ENCODE peak calls at places on chromosomes 16 and 17, in five cellular contexts. One of them, this sample, is unnamed.

GRCh38 chr16:86519649-86520316 is 9.5 kb downstream of the FOXF1 start:
- DNase-seq in T-cell: peak
- DNase-seq in adrenal gland: no peak
- DNase-seq in cardiac muscle cell: peak
- DNase-seq in HTR-8/SVneo: peak
- DNase-seq in this sample: no peak

GRCh38 chr17:73753751-73754496 is 109.7 kb upstream of the SDK2 start:
- DNase-seq in T-cell: no peak
- DNase-seq in adrenal gland: no peak
- DNase-seq in cardiac muscle cell: no peak
- DNase-seq in HTR-8/SVneo: no peak
- DNase-seq in this sample: no peak

GRCh38 chr17:55487727-55488436 is 23.4 kb downstream of the SMIM36 start:
- DNase-seq in T-cell: no peak
- DNase-seq in adrenal gland: no peak
- DNase-seq in HTR-8/SVneo: no peak
- DNase-seq in cardiac muscle cell: no peak
- DNase-seq in this sample: no peak

GRCh38 chr17:67647482-67647881 is 70.3 kb upstream of the NOL11 start:
- DNase-seq in cardiac muscle cell: no peak
- DNase-seq in T-cell: no peak
- DNase-seq in HTR-8/SVneo: no peak
- DNase-seq in adrenal gland: no peak
- DNase-seq in this sample: no peak

GRCh38 chr17:46885415-46885814 is 34.0 kb downstream of the WNT9B start:
- DNase-seq in cardiac muscle cell: no peak
- DNase-seq in adrenal gland: no peak
- DNase-seq in HTR-8/SVneo: no peak
- DNase-seq in T-cell: no peak
- DNase-seq in this sample: no peak

GRCh38 chr17:82003411-82004381 is 19.0 kb downstream of the CENPX start:
- DNase-seq in cardiac muscle cell: no peak
- DNase-seq in T-cell: no peak
- DNase-seq in adrenal gland: peak
- DNase-seq in HTR-8/SVneo: peak
- DNase-seq in this sample: no peak

GRCh38 chr17:64309710-64310109 is 46.6 kb upstream of the TEX2 start:
- DNase-seq in adrenal gland: no peak
- DNase-seq in HTR-8/SVneo: no peak
- DNase-seq in T-cell: no peak
- DNase-seq in cardiac muscle cell: no peak
- DNase-seq in this sample: no peak

GRCh38 chr17:46881015-46881414 is 29.6 kb downstream of the WNT9B start:
- DNase-seq in adrenal gland: no peak
- DNase-seq in HTR-8/SVneo: no peak
- DNase-seq in T-cell: no peak
- DNase-seq in cardiac muscle cell: no peak
- DNase-seq in this sample: no peak

GRCh38 chr16:88951989-88952388 is 25.0 kb downstream of the CBFA2T3 start:
- DNase-seq in T-cell: no peak
- DNase-seq in adrenal gland: no peak
- DNase-seq in HTR-8/SVneo: no peak
- DNase-seq in cardiac muscle cell: peak
- DNase-seq in this sample: no peak

GRCh38 chr16:81738831-81739496 is 40.1 kb upstream of the PLCG2 start:
- DNase-seq in adrenal gland: peak
- DNase-seq in T-cell: no peak
- DNase-seq in cardiac muscle cell: no peak
- DNase-seq in HTR-8/SVneo: no peak
- DNase-seq in this sample: peak

GRCh38 chr16:56589141-56590039 is at the start of gene MT3:
- DNase-seq in cardiac muscle cell: peak
- DNase-seq in T-cell: peak
- DNase-seq in HTR-8/SVneo: no peak
- DNase-seq in adrenal gland: peak
- DNase-seq in this sample: no peak

GRCh38 chr17:34579017-34579946 is at the start of gene TMEM132E:
- DNase-seq in HTR-8/SVneo: no peak
- DNase-seq in adrenal gland: no peak
- DNase-seq in T-cell: no peak
- DNase-seq in cardiac muscle cell: peak
- DNase-seq in this sample: no peak

GRCh38 chr16:1983544-1984346 is at the start of gene GFER:
- DNase-seq in HTR-8/SVneo: peak
- DNase-seq in adrenal gland: peak
- DNase-seq in T-cell: peak
- DNase-seq in cardiac muscle cell: peak
- DNase-seq in this sample: peak

GRCh38 chr16:6573577-6573976 is 759.1 kb upstream of the RBFOX1 start:
- DNase-seq in cardiac muscle cell: peak
- DNase-seq in adrenal gland: no peak
- DNase-seq in HTR-8/SVneo: no peak
- DNase-seq in T-cell: no peak
- DNase-seq in this sample: no peak

GRCh38 chr16:23835390-23836077 is at the start of gene PRKCB:
- DNase-seq in HTR-8/SVneo: no peak
- DNase-seq in adrenal gland: peak
- DNase-seq in T-cell: peak
- DNase-seq in cardiac muscle cell: peak
- DNase-seq in this sample: peak

GRCh38 chr16:69351309-69352027 is at the start of gene TMED6:
- DNase-seq in cardiac muscle cell: no peak
- DNase-seq in HTR-8/SVneo: no peak
- DNase-seq in adrenal gland: no peak
- DNase-seq in T-cell: no peak
- DNase-seq in this sample: no peak

GRCh38 chr16:15507299-15507958 is 73.0 kb downstream of the BMERB1 start:
- DNase-seq in T-cell: no peak
- DNase-seq in HTR-8/SVneo: no peak
- DNase-seq in adrenal gland: no peak
- DNase-seq in cardiac muscle cell: no peak
- DNase-seq in this sample: peak

GRCh38 chr16:53789159-53789558 is 85.2 kb downstream of the FTO start:
- DNase-seq in cardiac muscle cell: no peak
- DNase-seq in adrenal gland: no peak
- DNase-seq in T-cell: no peak
- DNase-seq in HTR-8/SVneo: no peak
- DNase-seq in this sample: no peak

GRCh38 chr16:46649571-46649970 is 28.4 kb upstream of the SHCBP1 start:
- DNase-seq in adrenal gland: no peak
- DNase-seq in HTR-8/SVneo: no peak
- DNase-seq in T-cell: no peak
- DNase-seq in cardiac muscle cell: no peak
- DNase-seq in this sample: no peak

GRCh38 chr16:48971571-48972071 is 310.0 kb downstream of the CBLN1 start:
- DNase-seq in adrenal gland: no peak
- DNase-seq in cardiac muscle cell: no peak
- DNase-seq in HTR-8/SVneo: peak
- DNase-seq in T-cell: no peak
- DNase-seq in this sample: no peak

GRCh38 chr16:67672739-67673662 is 6.4 kb downstream of the C16orf86 start:
- DNase-seq in T-cell: peak
- DNase-seq in cardiac muscle cell: peak
- DNase-seq in adrenal gland: peak
- DNase-seq in HTR-8/SVneo: peak
- DNase-seq in this sample: peak

GRCh38 chr16:87259431-87259830 is 57.8 kb downstream of the C16orf95 start:
- DNase-seq in T-cell: no peak
- DNase-seq in HTR-8/SVneo: no peak
- DNase-seq in adrenal gland: no peak
- DNase-seq in cardiac muscle cell: no peak
- DNase-seq in this sample: no peak

GRCh38 chr16:84374160-84374489 is 5.8 kb downstream of the ATP2C2 start:
- DNase-seq in HTR-8/SVneo: no peak
- DNase-seq in cardiac muscle cell: no peak
- DNase-seq in adrenal gland: no peak
- DNase-seq in T-cell: no peak
- DNase-seq in this sample: no peak

GRCh38 chr17:66580178-66580577 is 254.7 kb upstream of the CACNG5 start:
- DNase-seq in adrenal gland: peak
- DNase-seq in T-cell: no peak
- DNase-seq in cardiac muscle cell: peak
- DNase-seq in HTR-8/SVneo: peak
- DNase-seq in this sample: no peak

GRCh38 chr16:14061732-14062259 is 9.3 kb upstream of the MRTFB start:
- DNase-seq in T-cell: no peak
- DNase-seq in cardiac muscle cell: no peak
- DNase-seq in HTR-8/SVneo: no peak
- DNase-seq in adrenal gland: no peak
- DNase-seq in this sample: no peak

GRCh38 chr16:8951447-8952280 is 12.0 kb downstream of the USP7 start:
- DNase-seq in T-cell: no peak
- DNase-seq in cardiac muscle cell: no peak
- DNase-seq in HTR-8/SVneo: no peak
- DNase-seq in adrenal gland: no peak
- DNase-seq in this sample: no peak

GRCh38 chr16:59950431-59950830 is 1216.3 kb upstream of the GOT2 start:
- DNase-seq in T-cell: no peak
- DNase-seq in adrenal gland: no peak
- DNase-seq in HTR-8/SVneo: no peak
- DNase-seq in cardiac muscle cell: no peak
- DNase-seq in this sample: no peak

GRCh38 chr17:60506312-60506711 is 19.7 kb downstream of the APPBP2 start:
- DNase-seq in adrenal gland: no peak
- DNase-seq in HTR-8/SVneo: peak
- DNase-seq in cardiac muscle cell: no peak
- DNase-seq in T-cell: no peak
- DNase-seq in this sample: no peak

GRCh38 chr17:45248132-45248936 is 13.6 kb downstream of the SPATA32 start:
- DNase-seq in T-cell: peak
- DNase-seq in HTR-8/SVneo: peak
- DNase-seq in cardiac muscle cell: no peak
- DNase-seq in adrenal gland: no peak
- DNase-seq in this sample: no peak

GRCh38 chr17:30605027-30605426 is 127.8 kb downstream of the GOSR1 start:
- DNase-seq in adrenal gland: no peak
- DNase-seq in cardiac muscle cell: no peak
- DNase-seq in HTR-8/SVneo: no peak
- DNase-seq in T-cell: no peak
- DNase-seq in this sample: no peak

GRCh38 chr17:4823373-4824089 is 9.6 kb upstream of the MINK1 start:
- DNase-seq in adrenal gland: no peak
- DNase-seq in T-cell: no peak
- DNase-seq in cardiac muscle cell: no peak
- DNase-seq in HTR-8/SVneo: no peak
- DNase-seq in this sample: no peak

GRCh38 chr16:27195068-27195741 is 8.1 kb upstream of the KDM8 start:
- DNase-seq in adrenal gland: no peak
- DNase-seq in cardiac muscle cell: no peak
- DNase-seq in HTR-8/SVneo: no peak
- DNase-seq in T-cell: no peak
- DNase-seq in this sample: no peak

GRCh38 chr16:25256821-25257503 is 683 bp downstream of the ZKSCAN2 start:
- DNase-seq in adrenal gland: peak
- DNase-seq in cardiac muscle cell: peak
- DNase-seq in HTR-8/SVneo: peak
- DNase-seq in T-cell: no peak
- DNase-seq in this sample: no peak

GRCh38 chr17:72812823-72813222 is 279.7 kb downstream of the SLC39A11 start:
- DNase-seq in HTR-8/SVneo: peak
- DNase-seq in cardiac muscle cell: no peak
- DNase-seq in adrenal gland: no peak
- DNase-seq in T-cell: no peak
- DNase-seq in this sample: no peak